ENCODE peak calls at places on chromosome 17, in nine cellular contexts. O is OCI-LY7; V is CD4-positive, CD25-positive, alpha-beta regulatory T cell; D is IMR-90; S is thoracic aorta; L is lower lobe of right lung; N is CD8-positive, alpha-beta memory T cell; B is PC-3; K is tibial artery. F is an unnamed sample. For H3K4me1, the result is how much of the 10 kb centered on the place peaks cover.

GRCh38 chr17:70021726-70022125 is 53.3 kb upstream of the KCNJ16 start:
- DNase-seq in S (no peak), V (no peak), O (no peak), N (no peak), K (no peak), D (peak), B (no peak), L (no peak), F (no peak)

GRCh38 chr17:63433746-63434591 is 12.1 kb downstream of the CYB561 start:
- DNase-seq in N (no peak), S (peak), L (no peak), O (no peak), B (peak), D (peak), V (no peak), K (peak), F (no peak)

GRCh38 chr17:50072130-50072529 is 16.2 kb downstream of the ITGA3 start:
- DNase-seq in O (peak), K (no peak), B (no peak), L (no peak), N (no peak), V (peak), D (no peak), S (no peak), F (no peak)

GRCh38 chr17:17638467-17638866 is 42.8 kb upstream of the RAI1 start:
- DNase-seq in L (no peak), S (no peak), N (no peak), B (no peak), D (no peak), O (no peak), K (no peak), V (no peak), F (no peak)

GRCh38 chr17:73356561-73357170 is 44.9 kb upstream of the CDC42EP4 start:
- DNase-seq in O (no peak), V (no peak), D (no peak), B (no peak), K (no peak), L (no peak), S (no peak), N (no peak), F (no peak)

GRCh38 chr17:17414316-17414937 is 62.4 kb upstream of the MED9 start:
- DNase-seq in N (no peak), O (no peak), D (peak), B (peak), V (no peak), S (no peak), L (no peak), K (peak), F (no peak)

GRCh38 chr17:1040216-1040600 is 43.3 kb downstream of the TIMM22 start:
- DNase-seq in V (no peak), D (no peak), B (no peak), N (no peak), K (no peak), L (peak), O (no peak), S (no peak), F (no peak)

GRCh38 chr17:16878084-16878483 is 93.8 kb downstream of the TNFRSF13B start:
- DNase-seq in O (no peak), V (no peak), N (no peak), B (no peak), S (no peak), L (no peak), D (no peak), K (no peak), F (no peak)

GRCh38 chr17:35930211-35931065 is at the start of gene RDM1:
- DNase-seq in D (peak), N (peak), O (peak), B (peak), K (peak), V (peak), S (no peak), L (peak), F (peak)

GRCh38 chr17:50872710-50873424 is 6.7 kb upstream of the TOB1 start:
- DNase-seq in L (no peak), V (peak), S (no peak), K (peak), D (peak), B (no peak), O (no peak), N (peak), F (peak)

GRCh38 chr17:55327225-55328088 is 62.7 kb downstream of the HLF start:
- DNase-seq in L (no peak), S (no peak), D (no peak), K (no peak), V (no peak), B (peak), O (no peak), N (no peak), F (no peak)

GRCh38 chr17:7014995-7015586 is 2.7 kb downstream of the RNASEK start:
- DNase-seq in N (peak), O (peak), V (peak), S (no peak), D (peak), L (no peak), K (no peak), B (no peak), F (peak)

GRCh38 chr17:73784015-73784603 is 139.9 kb upstream of the SDK2 start:
- DNase-seq in B (no peak), V (no peak), S (no peak), N (no peak), O (no peak), D (no peak), L (no peak), K (no peak), F (no peak)

GRCh38 chr17:58755577-58756245 is at the start of gene PPM1E:
- DNase-seq in B (peak), S (no peak), V (peak), D (peak), L (peak), O (peak), N (peak), K (peak), F (peak)

GRCh38 chr17:1211287-1211686 is 31.5 kb upstream of the ABR start:
- DNase-seq in B (no peak), K (no peak), D (no peak), O (no peak), L (no peak), V (no peak), S (no peak), N (no peak), F (no peak)

GRCh38 chr17:46264456-46265198 is 30.3 kb upstream of the LRRC37A start:
- DNase-seq in O (no peak), L (no peak), S (no peak), N (peak), B (peak), V (peak), K (no peak), D (peak), F (peak)

GRCh38 chr17:16443390-16444257 is 28.3 kb downstream of the TRPV2 start:
- DNase-seq in S (no peak), L (no peak), K (no peak), V (no peak), O (no peak), N (no peak), B (no peak), D (no peak), F (no peak)

GRCh38 chr17:15290186-15290536 is 25.0 kb upstream of the PMP22 start:
- DNase-seq in V (no peak), B (no peak), L (no peak), D (no peak), N (no peak), S (no peak), O (no peak), K (no peak), F (no peak)

GRCh38 chr17:17724307-17724921 is 43.2 kb downstream of the RAI1 start:
- DNase-seq in S (no peak), D (peak), L (no peak), B (no peak), O (no peak), V (peak), N (no peak), K (no peak), F (no peak)

GRCh38 chr17:35368086-35368824 is 5.2 kb downstream of the SLFN11 start:
- DNase-seq in B (no peak), S (no peak), K (peak), V (peak), L (no peak), O (peak), N (peak), D (peak), F (no peak)

GRCh38 chr17:63331301-63331700 is 114.8 kb downstream of the CYB561 start:
- DNase-seq in O (no peak), V (no peak), L (no peak), S (no peak), K (no peak), D (no peak), N (no peak), B (no peak), F (no peak)

GRCh38 chr17:81171941-81172340 is 5.9 kb upstream of the AATK start:
- DNase-seq in O (no peak), S (no peak), D (peak), N (no peak), K (no peak), B (no peak), V (no peak), L (no peak), F (no peak)

GRCh38 chr17:57517216-57517518 is 227.9 kb downstream of the CCDC182 start:
- DNase-seq in K (no peak), S (no peak), V (no peak), B (no peak), N (no peak), L (no peak), D (no peak), O (no peak), F (no peak)

GRCh38 chr17:73595068-73595865 is 49.0 kb downstream of the SDK2 start:
- DNase-seq in B (no peak), K (no peak), D (no peak), V (peak), L (peak), S (no peak), N (no peak), O (peak), F (peak)

GRCh38 chr17:81680150-81680549 is 3.4 kb downstream of the ARL16 start:
- DNase-seq in K (no peak), B (no peak), D (no peak), N (no peak), V (no peak), S (no peak), O (no peak), L (no peak), F (no peak)

GRCh38 chr17:63537001-63537400 is 13.3 kb upstream of the DCAF7 start:
- DNase-seq in D (no peak), S (no peak), N (no peak), O (no peak), K (no peak), V (no peak), L (peak), B (peak), F (no peak)

GRCh38 chr17:69460963-69461922 is 46.7 kb downstream of the MAP2K6 start:
- DNase-seq in N (no peak), K (no peak), B (no peak), V (no peak), L (no peak), D (no peak), O (no peak), S (no peak), F (no peak)

GRCh38 chr17:68676856-68677255 is 75.7 kb upstream of the FAM20A start:
- DNase-seq in N (no peak), O (no peak), D (no peak), L (no peak), B (no peak), K (no peak), S (no peak), V (no peak), F (no peak)

GRCh38 chr17:79027925-79028491 is 4.0 kb downstream of the C1QTNF1 start:
- DNase-seq in O (no peak), D (no peak), V (no peak), N (no peak), L (no peak), S (no peak), K (peak), B (no peak), F (no peak)

GRCh38 chr17:82528484-82529265 is 9.1 kb downstream of the FOXK2 start:
- DNase-seq in B (peak), V (no peak), N (no peak), S (peak), K (peak), D (peak), O (peak), L (peak), F (no peak)

GRCh38 chr17:63740464-63741181 is 976 bp downstream of the STRADA start:
- DNase-seq in V (peak), B (peak), O (peak), K (no peak), L (no peak), S (no peak), D (peak), N (no peak), F (no peak)

GRCh38 chr17:81329927-81330883 is 35.1 kb upstream of the SLC38A10 start:
- DNase-seq in V (no peak), O (no peak), B (peak), L (no peak), S (no peak), K (no peak), N (no peak), D (no peak), F (no peak)

GRCh38 chr17:62663304-62663703 is 35.8 kb downstream of the MRC2 start:
- DNase-seq in K (no peak), S (no peak), D (no peak), O (no peak), L (peak), N (no peak), B (no peak), V (no peak), F (no peak)

GRCh38 chr17:296382-296781 is 56.2 kb downstream of the RPH3AL start:
- DNase-seq in N (no peak), S (no peak), B (no peak), L (peak), O (no peak), V (no peak), K (peak), D (no peak), F (no peak)

GRCh38 chr17:8100149-8100548 is 12.6 kb upstream of the ALOX12B start:
- DNase-seq in S (no peak), V (no peak), D (no peak), B (no peak), L (no peak), O (peak), N (no peak), K (no peak), F (no peak)

GRCh38 chr17:79870540-79870939 is 31.3 kb upstream of the CBX4 start:
- DNase-seq in O (no peak), N (no peak), B (no peak), S (no peak), K (no peak), L (peak), V (no peak), D (no peak), F (no peak)

GRCh38 chr17:49814781-49815496 is 26.5 kb downstream of the KAT7 start:
- DNase-seq in L (no peak), V (peak), O (no peak), S (no peak), B (no peak), D (no peak), K (no peak), N (no peak), F (no peak)

GRCh38 chr17:66255112-66255511 is 25.9 kb upstream of the APOH start:
- DNase-seq in D (peak), V (peak), B (peak), N (peak), K (no peak), L (no peak), S (no peak), O (peak), F (peak)

GRCh38 chr17:18143044-18143936 is 34.7 kb downstream of the MYO15A start:
- DNase-seq in S (no peak), V (no peak), D (peak), O (peak), L (peak), N (no peak), B (peak), K (no peak), F (no peak)

GRCh38 chr17:41555105-41555887 is 16.6 kb downstream of the KRT9 start:
- DNase-seq in K (no peak), L (no peak), V (no peak), O (no peak), N (no peak), D (no peak), B (no peak), S (no peak), F (no peak)
- H3K4me3 ChIP-seq in K (no peak), L (no peak), V (no peak), O (no peak), N (no peak), D (no peak), B (no peak), S (no peak), F (no peak)

GRCh38 chr17:27573548-27573947 is 57.4 kb upstream of the LGALS9 start:
- DNase-seq in L (no peak), D (no peak), O (no peak), N (no peak), K (no peak), V (no peak), S (no peak), B (no peak), F (no peak)
- H3K4me1 ChIP-seq in L (half or more), D (half or more), O (under half), N (under half), K (under half), V (under half), S (under half), B (under half), F (under half)

DNA sequence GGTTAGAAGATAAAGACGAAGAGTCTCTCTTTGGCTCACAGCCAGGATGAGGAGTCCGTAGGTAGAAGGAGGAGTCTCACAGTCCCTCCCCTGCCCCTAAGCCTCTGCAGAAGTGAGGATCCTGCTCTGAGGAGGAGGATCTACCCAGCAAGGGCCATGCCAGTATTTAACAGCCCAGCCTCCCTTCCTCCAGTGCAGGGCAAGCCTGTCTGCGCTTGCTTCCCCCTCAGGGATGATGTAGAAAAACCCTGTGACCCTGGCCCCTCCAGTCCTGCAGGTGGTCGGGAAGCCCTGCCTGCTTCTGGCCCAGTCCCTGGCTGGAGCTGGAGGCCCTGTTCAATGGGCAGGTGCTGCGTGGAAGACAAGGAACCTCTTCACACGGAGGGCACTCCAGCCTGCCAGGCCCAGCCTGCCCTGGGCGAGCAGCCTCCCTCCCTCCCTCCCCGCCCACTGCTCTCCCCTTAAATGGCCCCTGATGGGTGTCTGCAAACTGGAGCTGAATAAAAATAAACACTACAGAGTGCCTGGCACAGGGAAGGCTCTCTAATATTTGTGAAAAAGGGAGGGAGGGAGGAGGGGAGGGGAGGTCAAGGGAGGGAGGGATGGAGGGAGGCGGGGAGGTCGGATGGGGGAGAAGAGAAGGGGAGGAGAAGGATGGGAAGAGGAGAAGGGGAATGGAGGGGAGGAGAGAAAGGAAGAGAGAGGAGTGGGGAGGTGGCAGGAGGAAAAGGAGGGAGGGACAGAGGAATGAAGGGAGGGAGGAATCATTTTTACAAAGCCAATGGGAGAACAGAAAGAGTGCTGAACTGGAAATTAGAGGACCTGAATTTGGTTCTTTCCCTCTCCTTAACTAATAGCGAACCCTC is 222.9 kb upstream of the TNRC6C start:
- DNase-seq in L (peak), N (no peak), S (peak), V (no peak), K (peak), O (no peak), B (no peak), D (no peak), F (no peak)
- H3K27ac ChIP-seq in L (peak), N (no peak), S (peak), V (no peak), K (peak), O (no peak), B (no peak), D (no peak), F (no peak)

GRCh38 chr17:47690121-47690520 is 3.8 kb upstream of the TBKBP1 start:
- DNase-seq in L (no peak), S (no peak), K (no peak), O (no peak), D (no peak), N (no peak), V (no peak), B (no peak), F (no peak)

GRCh38 chr17:47692895-47693666 is 880 bp upstream of the TBKBP1 start:
- DNase-seq in S (no peak), D (no peak), O (peak), N (no peak), L (no peak), V (no peak), B (no peak), K (no peak), F (no peak)

GRCh38 chr17:47694018-47694817 is at the start of gene TBKBP1:
- DNase-seq in V (peak), K (peak), D (peak), L (peak), S (no peak), B (peak), N (peak), O (peak), F (no peak)

GRCh38 chr17:47693667-47694017 is 319 bp upstream of the TBKBP1 start:
- DNase-seq in N (no peak), V (no peak), O (peak), L (no peak), D (no peak), S (no peak), B (no peak), K (no peak), F (no peak)

DNA sequence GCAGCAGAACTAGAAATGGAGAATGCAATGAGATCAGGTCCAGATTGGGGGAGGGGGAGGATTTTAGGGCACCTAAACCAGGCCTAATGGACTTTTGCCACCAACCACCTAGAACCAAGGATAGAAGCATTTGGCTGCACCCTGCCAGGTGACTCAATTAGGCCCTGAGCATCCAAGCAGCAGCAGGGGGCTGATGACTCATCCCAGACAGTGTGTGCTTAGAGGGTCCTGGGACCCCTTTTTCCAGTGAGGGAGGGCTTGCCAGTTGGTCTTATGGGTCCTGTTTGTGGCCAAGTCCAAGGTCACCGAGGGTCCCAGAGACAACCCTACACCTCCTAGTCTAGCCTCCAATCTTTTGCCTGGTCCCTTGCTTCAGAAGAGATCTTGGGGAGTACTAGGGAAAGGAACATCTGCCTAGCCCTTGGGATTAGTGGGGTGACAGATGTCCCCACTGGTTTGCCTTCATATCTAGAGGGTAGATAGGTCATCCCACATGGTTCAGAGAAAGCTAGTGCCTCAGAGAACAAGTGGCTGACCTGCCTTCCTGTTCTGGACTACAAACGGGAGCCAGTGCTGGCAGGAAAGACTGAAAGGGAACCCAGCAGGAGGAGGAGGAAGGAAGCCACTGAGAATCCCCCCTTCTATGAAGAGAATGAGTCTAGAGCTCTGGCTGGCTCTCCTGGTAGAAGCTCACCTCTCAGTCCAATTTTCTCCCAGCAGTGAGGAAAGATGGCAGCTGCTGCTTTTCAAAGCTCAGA is 1.6 kb upstream of the TBKBP1 start:
- DNase-seq in L (no peak), D (no peak), B (no peak), O (no peak), N (no peak), V (no peak), K (no peak), S (no peak), F (no peak)
- H3K4me3 ChIP-seq in L (no peak), D (no peak), B (no peak), O (peak), N (no peak), V (no peak), K (no peak), S (no peak), F (no peak)